ENCODE peak calls at places on chromosomes 1 and 21, in six cellular contexts. I is HCT116, C is K562, L is H1, K is HepG2, D is GM12878. A is an unnamed sample.
A peak's percentile ranks its signal among the peaks of the same experiment; 100 is the strongest.

GRCh38 chr1:4044967-4045366 is 144.9 kb upstream of the C1orf174 start:
- DNase-seq in D (no peak), C (no peak), L (no peak), K (no peak), I (no peak), A (no peak)

GRCh38 chr1:20290624-20291597 is at the start of gene VWA5B1:
- DNase-seq in D (no peak), K (no peak), L (peak; percentile 71), C (peak; percentile 29), I (no peak), A (peak; percentile 78)

GRCh38 chr1:61079898-61080336 is 2.4 kb upstream of the NFIA start:
- DNase-seq in K (peak; percentile 77), I (peak; percentile 69), L (peak; percentile 56), D (no peak), C (peak; percentile 85), A (peak; percentile 72)

GRCh38 chr1:79726321-79726720 is 719.8 kb upstream of the ADGRL4 start:
- DNase-seq in K (no peak), D (no peak), L (no peak), C (no peak), I (no peak), A (no peak)

GRCh38 chr1:67652800-67653199 is 32.2 kb upstream of the GADD45A start:
- DNase-seq in D (no peak), K (no peak), L (no peak), I (no peak), C (no peak), A (no peak)

GRCh38 chr1:111802110-111802509 is 46.4 kb downstream of the DDX20 start:
- DNase-seq in D (no peak), L (no peak), C (no peak), K (no peak), I (no peak), A (no peak)

GRCh38 chr21:29678616-29679015 is 261.2 kb downstream of the GRIK1 start:
- DNase-seq in L (no peak), K (no peak), D (no peak), C (no peak), I (no peak), A (no peak)

GRCh38 chr21:44706026-44706705 is 5.2 kb downstream of the TSPEAR start:
- DNase-seq in D (no peak), C (no peak), K (no peak), L (no peak), I (no peak), A (peak; percentile 10)

GRCh38 chr1:96416111-96416595 is 305.4 kb upstream of the PTBP2 start:
- DNase-seq in K (no peak), I (no peak), C (no peak), L (no peak), D (no peak), A (peak; percentile 41)

GRCh38 chr21:28761709-28762356 is 230.8 kb downstream of the LTN1 start:
- DNase-seq in L (no peak), K (no peak), I (no peak), D (no peak), C (no peak), A (no peak)

GRCh38 chr1:55448261-55448660 is 233.1 kb upstream of the USP24 start:
- DNase-seq in L (no peak), I (no peak), K (no peak), D (no peak), C (no peak), A (no peak)

DNA sequence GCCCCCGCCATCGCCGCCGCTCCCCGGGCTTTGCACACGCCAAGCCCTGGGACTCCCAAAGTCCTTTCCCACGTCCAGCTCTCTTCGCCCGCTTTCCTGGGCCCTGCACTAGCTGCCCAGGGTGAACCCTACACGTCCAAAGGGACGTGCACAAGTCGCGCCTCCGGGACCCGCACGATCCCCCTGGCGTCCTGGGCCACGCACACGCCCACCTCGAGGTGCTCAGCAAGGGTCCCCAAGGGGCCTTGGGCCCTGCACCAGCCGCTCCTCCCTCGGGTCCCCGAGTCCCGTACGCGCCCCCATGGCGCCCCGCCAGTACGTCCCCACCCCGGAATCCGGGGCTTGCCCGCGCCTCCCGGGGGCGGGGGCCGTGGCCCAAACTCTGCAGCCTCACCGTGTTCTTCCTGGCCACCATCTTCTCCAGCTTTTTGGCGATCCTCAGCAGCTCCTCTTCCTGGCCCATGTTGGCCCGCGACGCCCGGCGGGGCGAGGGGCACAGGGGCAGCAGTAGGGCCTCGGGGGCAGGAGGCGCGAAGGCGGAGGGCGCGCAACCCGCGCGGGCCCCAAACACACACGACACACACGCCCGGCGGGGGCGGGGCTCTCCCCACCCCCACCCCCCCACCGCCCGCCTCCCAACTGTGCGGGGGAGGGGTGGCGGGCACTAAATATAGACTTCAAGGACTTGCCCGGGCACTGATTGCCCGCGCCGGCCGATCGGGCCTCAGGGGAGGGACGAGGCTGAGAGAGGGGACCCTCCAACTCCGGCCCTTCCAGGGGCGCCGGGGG is at the start of gene TCEA3:
- DNase-seq in L (no peak), C (no peak), I (no peak), D (no peak), K (peak; percentile 36), A (peak; percentile 41)
- TF ChIP-seq SIN3A in L (no peak), C (no peak), I (no peak), D (no peak), K (peak; percentile 45), A (no peak)

DNA sequence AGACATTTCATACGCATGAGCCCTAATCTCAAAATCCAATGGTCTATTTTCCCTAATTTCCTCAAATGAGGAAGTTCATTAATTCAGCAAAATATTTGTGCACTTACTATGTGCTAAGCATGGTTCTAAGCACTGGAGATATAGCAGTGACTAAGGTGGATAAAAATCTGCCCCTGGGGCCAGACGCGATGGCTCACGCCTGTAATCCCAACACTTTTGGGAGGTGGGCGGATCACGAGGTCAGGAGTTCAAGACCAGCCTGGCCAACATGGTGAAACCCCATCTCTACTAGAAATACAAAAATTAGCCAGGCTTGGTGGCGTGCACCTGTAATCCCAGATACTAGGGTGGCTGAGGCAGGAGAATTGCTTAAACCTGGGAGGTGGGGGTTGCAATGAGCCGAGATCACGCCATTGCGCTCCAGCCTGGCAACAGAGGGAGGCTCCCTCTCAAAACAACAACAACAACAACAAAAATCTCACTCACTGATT is 4.3 kb upstream of the MIIP start:
- DNase-seq in I (no peak), D (no peak), L (no peak), C (no peak), K (no peak), A (no peak)
- TF ChIP-seq MAX in I (no peak), D (no peak), L (no peak), C (no peak), K (no peak), A (no peak)

DNA sequence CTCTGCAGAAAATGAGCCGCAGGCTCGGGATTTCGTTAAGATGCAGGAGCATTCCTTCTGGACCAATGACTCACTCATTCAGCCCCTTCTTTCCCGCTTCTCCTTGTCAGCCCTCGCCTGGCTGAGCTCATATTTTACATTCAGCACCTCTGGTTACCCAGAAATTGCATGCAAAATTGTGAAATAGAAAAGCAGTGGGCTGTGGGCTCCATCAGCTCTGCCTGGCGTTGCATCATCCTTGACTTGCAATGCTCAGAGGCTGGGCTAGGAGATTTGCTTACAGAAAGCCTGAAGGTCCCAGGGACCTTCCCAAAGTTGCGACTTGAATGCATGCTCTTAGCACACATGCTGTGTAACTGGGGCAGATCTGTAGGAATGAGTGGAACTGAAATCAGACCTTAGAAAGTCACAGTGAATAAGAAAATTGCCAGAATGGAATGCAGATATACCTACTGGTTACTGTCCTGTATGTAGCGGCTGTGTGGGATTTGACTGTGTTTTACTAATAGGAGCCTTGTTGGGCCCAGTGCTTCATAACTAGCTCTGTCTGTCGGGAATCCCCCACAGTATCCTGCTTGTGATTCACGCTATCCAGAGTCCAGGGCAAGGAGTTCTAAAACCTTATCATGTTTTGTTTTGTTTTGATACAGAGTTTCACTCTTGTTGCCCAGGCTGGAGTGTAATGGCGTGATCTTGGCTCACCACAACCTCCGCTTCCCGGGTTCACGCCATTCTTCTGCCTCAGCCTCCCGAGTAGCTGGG is 444.8 kb downstream of the KIF26B start:
- DNase-seq in L (no peak), K (no peak), C (no peak), I (no peak), D (no peak), A (no peak)
- TF ChIP-seq SIN3A in L (no peak), K (no peak), C (no peak), I (no peak), D (no peak), A (no peak)

DNA sequence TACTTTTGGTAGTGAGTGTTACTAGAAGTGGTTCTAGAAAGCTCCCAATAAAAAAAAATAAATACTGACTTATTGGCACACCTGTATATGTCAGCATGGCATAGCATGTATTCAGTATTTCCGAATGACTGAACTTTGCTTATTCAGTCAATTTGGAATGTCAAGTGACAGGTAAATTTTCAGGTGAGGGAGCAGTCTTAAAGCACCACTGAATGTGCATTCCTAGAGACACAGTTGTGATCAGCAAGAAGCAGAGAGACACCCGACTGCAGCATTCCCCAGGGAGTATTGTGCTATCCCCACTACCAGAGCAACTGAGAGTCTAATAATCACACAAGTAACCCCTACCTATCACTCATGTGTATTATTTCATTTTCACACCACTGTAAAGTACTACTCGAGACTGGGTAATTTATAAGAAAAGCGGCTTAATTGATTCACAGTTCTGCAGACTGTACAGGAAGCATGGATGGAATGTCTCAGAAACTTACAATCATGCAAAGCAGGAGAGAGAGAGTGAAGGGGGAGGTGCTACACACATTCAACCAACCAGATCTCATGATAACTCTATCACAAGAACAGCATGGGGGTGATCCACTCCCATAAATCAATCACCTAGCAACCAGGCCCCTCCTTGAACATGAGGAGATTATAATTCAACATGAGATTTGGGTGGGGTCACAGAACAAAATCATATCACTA is 201.5 kb downstream of the TBX15 start:
- DNase-seq in D (no peak), C (no peak), K (no peak), I (no peak), L (no peak), A (no peak)
- TF ChIP-seq MAX in D (no peak), C (no peak), K (no peak), I (no peak), L (no peak), A (no peak)

GRCh38 chr1:234602334-234603220 is 7.4 kb downstream of the IRF2BP2 start:
- DNase-seq in C (peak; percentile 84), D (no peak), K (peak; percentile 95), L (no peak), I (peak; percentile 88), A (no peak)
- TF ChIP-seq SIN3A in C (no peak), D (no peak), K (peak; percentile 64), L (no peak), I (no peak), A (peak; percentile 37)

GRCh38 chr1:244576259-244576892 is 76.5 kb upstream of the DESI2 start:
- DNase-seq in I (no peak), K (no peak), C (no peak), L (no peak), D (no peak), A (no peak)
- TF ChIP-seq MAX in I (no peak), K (no peak), C (no peak), L (no peak), D (no peak), A (no peak)

GRCh38 chr1:35708179-35708891 is 10.3 kb downstream of the C1orf216 start:
- DNase-seq in L (no peak), D (no peak), I (no peak), K (no peak), C (peak; percentile 9), A (peak; percentile 83)
- TF ChIP-seq SIN3A in L (no peak), D (no peak), I (no peak), K (no peak), C (no peak), A (no peak)